ENCODE peak calls at places on chromosomes 4 and X, in nine cellular contexts. One of them, this sample, is unnamed. For H3K27me3 and H4K20me1, the result is how much of the 10 kb centered on the place peaks cover.

GRCh38 chrX:38903093-38903492 is 101.8 kb downstream of the MID1IP1 start:
- DNase-seq in hepatocyte: no peak
- DNase-seq in GM23338: no peak
- DNase-seq in K562: no peak
- DNase-seq in neural progenitor cell: no peak
- DNase-seq in astrocyte: no peak
- DNase-seq in GM23248: no peak
- DNase-seq in IMR-90: no peak
- DNase-seq in mammary epithelial cell: no peak
- DNase-seq in this sample: no peak

GRCh38 chr4:129344058-129344457 is 248.1 kb downstream of the C4orf33 start:
- DNase-seq in mammary epithelial cell: peak
- DNase-seq in neural progenitor cell: peak
- DNase-seq in K562: peak
- DNase-seq in astrocyte: no peak
- DNase-seq in GM23338: peak
- DNase-seq in hepatocyte: peak
- DNase-seq in GM23248: peak
- DNase-seq in IMR-90: peak
- DNase-seq in this sample: peak

GRCh38 chrX:40152173-40152705 is 54.5 kb upstream of the BCOR start:
- DNase-seq in hepatocyte: no peak
- DNase-seq in GM23338: peak
- DNase-seq in mammary epithelial cell: no peak
- DNase-seq in astrocyte: no peak
- DNase-seq in GM23248: peak
- DNase-seq in IMR-90: no peak
- DNase-seq in neural progenitor cell: peak
- DNase-seq in K562: no peak
- DNase-seq in this sample: no peak

GRCh38 chr4:115675721-115676120 is 562.3 kb upstream of the NDST4 start:
- DNase-seq in K562: no peak
- DNase-seq in IMR-90: no peak
- DNase-seq in GM23338: no peak
- DNase-seq in astrocyte: peak
- DNase-seq in GM23248: no peak
- DNase-seq in mammary epithelial cell: peak
- DNase-seq in neural progenitor cell: no peak
- DNase-seq in hepatocyte: no peak
- DNase-seq in this sample: no peak

GRCh38 chrX:13419276-13419675 is 99.4 kb upstream of the ATXN3L start:
- DNase-seq in GM23248: no peak
- DNase-seq in IMR-90: no peak
- DNase-seq in astrocyte: no peak
- DNase-seq in K562: no peak
- DNase-seq in hepatocyte: no peak
- DNase-seq in GM23338: no peak
- DNase-seq in mammary epithelial cell: no peak
- DNase-seq in neural progenitor cell: no peak
- DNase-seq in this sample: no peak

GRCh38 chr4:98801259-98801725 is 127.6 kb downstream of the EIF4E start:
- DNase-seq in astrocyte: no peak
- DNase-seq in GM23248: no peak
- DNase-seq in IMR-90: no peak
- DNase-seq in K562: no peak
- DNase-seq in mammary epithelial cell: no peak
- DNase-seq in neural progenitor cell: peak
- DNase-seq in GM23338: no peak
- DNase-seq in hepatocyte: peak
- DNase-seq in this sample: no peak

GRCh38 chr4:11748169-11748872 is 319.6 kb upstream of the HS3ST1 start:
- DNase-seq in mammary epithelial cell: peak
- DNase-seq in hepatocyte: peak
- DNase-seq in neural progenitor cell: no peak
- DNase-seq in IMR-90: peak
- DNase-seq in K562: no peak
- DNase-seq in GM23248: no peak
- DNase-seq in astrocyte: peak
- DNase-seq in GM23338: no peak
- DNase-seq in this sample: no peak

GRCh38 chr4:182897601-182898478 is 19.3 kb downstream of the DCTD start:
- DNase-seq in K562: no peak
- DNase-seq in hepatocyte: peak
- DNase-seq in astrocyte: no peak
- DNase-seq in GM23338: no peak
- DNase-seq in neural progenitor cell: no peak
- DNase-seq in GM23248: no peak
- DNase-seq in mammary epithelial cell: no peak
- DNase-seq in IMR-90: no peak
- DNase-seq in this sample: no peak

GRCh38 chr4:7995866-7996265 is 56.2 kb upstream of the AFAP1 start:
- DNase-seq in IMR-90: no peak
- DNase-seq in GM23338: no peak
- DNase-seq in neural progenitor cell: no peak
- DNase-seq in GM23248: no peak
- DNase-seq in K562: no peak
- DNase-seq in mammary epithelial cell: no peak
- DNase-seq in hepatocyte: no peak
- DNase-seq in astrocyte: no peak
- DNase-seq in this sample: no peak

GRCh38 chrX:48532201-48532600 is 7.3 kb upstream of the TBC1D25 start:
- DNase-seq in astrocyte: no peak
- DNase-seq in K562: no peak
- DNase-seq in IMR-90: no peak
- DNase-seq in neural progenitor cell: no peak
- DNase-seq in GM23338: no peak
- DNase-seq in GM23248: no peak
- DNase-seq in hepatocyte: no peak
- DNase-seq in mammary epithelial cell: no peak
- DNase-seq in this sample: no peak

DNA sequence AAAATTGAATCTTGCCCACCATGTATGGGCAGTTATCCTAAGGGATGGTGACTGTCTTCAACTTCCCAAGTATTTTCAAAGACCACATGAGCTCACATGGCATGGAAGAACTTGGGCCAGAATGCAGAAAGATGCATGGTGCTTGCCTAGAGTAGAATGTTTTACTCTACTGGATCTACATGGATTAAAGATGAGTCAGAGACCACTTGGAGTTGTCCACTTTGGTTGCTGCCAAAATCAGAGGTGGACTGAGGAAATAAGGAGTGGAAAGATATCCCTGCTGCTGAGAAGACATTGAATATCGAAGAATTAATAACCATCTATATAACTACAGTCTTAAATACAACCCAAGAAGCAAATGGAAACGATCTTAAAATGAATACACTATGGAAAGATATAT is 498.1 kb downstream of the NLGN4X start:
- DNase-seq in astrocyte: peak
- DNase-seq in hepatocyte: no peak
- DNase-seq in mammary epithelial cell: peak
- DNase-seq in GM23338: no peak
- DNase-seq in GM23248: no peak
- DNase-seq in IMR-90: no peak
- DNase-seq in neural progenitor cell: no peak
- DNase-seq in K562: no peak
- DNase-seq in this sample: no peak
- H3K27me3 ChIP-seq in astrocyte: under half
- H3K27me3 ChIP-seq in hepatocyte: under half
- H3K27me3 ChIP-seq in mammary epithelial cell: under half
- H3K27me3 ChIP-seq in GM23338: under half
- H3K27me3 ChIP-seq in GM23248: under half
- H3K27me3 ChIP-seq in IMR-90: under half
- H3K27me3 ChIP-seq in neural progenitor cell: under half
- H3K27me3 ChIP-seq in K562: under half
- H3K27me3 ChIP-seq in this sample: under half

DNA sequence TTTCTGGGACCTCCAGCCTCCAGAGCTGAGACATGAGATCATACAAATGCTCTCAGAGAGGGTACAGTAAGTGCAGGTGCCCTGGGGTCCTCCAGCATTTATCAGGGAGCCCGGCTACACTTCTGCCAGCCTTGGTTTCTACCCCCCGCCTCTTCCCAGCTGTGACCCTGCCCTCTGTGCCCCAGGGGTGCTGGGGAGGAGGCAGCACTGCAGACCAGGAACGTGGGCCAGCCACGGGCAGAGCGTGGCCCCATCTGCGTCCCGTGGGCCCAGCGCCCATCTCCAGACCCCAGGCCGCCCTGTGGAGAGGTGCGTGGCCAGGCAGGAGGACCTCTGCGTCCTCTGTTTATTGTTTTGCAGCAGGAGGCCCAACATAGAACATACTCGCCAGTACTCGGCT is 6.1 kb downstream of the SLC25A6 start:
- DNase-seq in astrocyte: no peak
- DNase-seq in neural progenitor cell: no peak
- DNase-seq in mammary epithelial cell: no peak
- DNase-seq in IMR-90: no peak
- DNase-seq in GM23338: no peak
- DNase-seq in GM23248: no peak
- DNase-seq in K562: peak
- DNase-seq in hepatocyte: no peak
- DNase-seq in this sample: no peak
- H4K20me1 ChIP-seq in astrocyte: half or more
- H4K20me1 ChIP-seq in neural progenitor cell: under half
- H4K20me1 ChIP-seq in mammary epithelial cell: under half
- H4K20me1 ChIP-seq in IMR-90: half or more
- H4K20me1 ChIP-seq in GM23338: under half
- H4K20me1 ChIP-seq in GM23248: under half
- H4K20me1 ChIP-seq in K562: under half
- H4K20me1 ChIP-seq in hepatocyte: under half
- H4K20me1 ChIP-seq in this sample: under half

GRCh38 chrX:154748712-154749339 is 2.1 kb downstream of the GAB3 start:
- DNase-seq in hepatocyte: peak
- DNase-seq in GM23248: peak
- DNase-seq in K562: peak
- DNase-seq in astrocyte: no peak
- DNase-seq in GM23338: peak
- DNase-seq in IMR-90: peak
- DNase-seq in mammary epithelial cell: peak
- DNase-seq in neural progenitor cell: peak
- DNase-seq in this sample: peak

GRCh38 chrX:154749856-154750255 is 1.0 kb downstream of the GAB3 start:
- DNase-seq in mammary epithelial cell: no peak
- DNase-seq in IMR-90: no peak
- DNase-seq in hepatocyte: no peak
- DNase-seq in neural progenitor cell: no peak
- DNase-seq in GM23248: peak
- DNase-seq in GM23338: no peak
- DNase-seq in K562: no peak
- DNase-seq in astrocyte: no peak
- DNase-seq in this sample: no peak

GRCh38 chrX:154751121-154751668 is 318 bp upstream of the GAB3 start:
- DNase-seq in IMR-90: no peak
- DNase-seq in astrocyte: no peak
- DNase-seq in GM23248: no peak
- DNase-seq in mammary epithelial cell: no peak
- DNase-seq in neural progenitor cell: no peak
- DNase-seq in GM23338: peak
- DNase-seq in K562: peak
- DNase-seq in hepatocyte: no peak
- DNase-seq in this sample: no peak

GRCh38 chrX:154751669-154752271 is 893 bp upstream of the GAB3 start:
- DNase-seq in IMR-90: no peak
- DNase-seq in GM23248: no peak
- DNase-seq in GM23338: no peak
- DNase-seq in K562: peak
- DNase-seq in mammary epithelial cell: no peak
- DNase-seq in astrocyte: no peak
- DNase-seq in hepatocyte: no peak
- DNase-seq in neural progenitor cell: no peak
- DNase-seq in this sample: no peak

DNA sequence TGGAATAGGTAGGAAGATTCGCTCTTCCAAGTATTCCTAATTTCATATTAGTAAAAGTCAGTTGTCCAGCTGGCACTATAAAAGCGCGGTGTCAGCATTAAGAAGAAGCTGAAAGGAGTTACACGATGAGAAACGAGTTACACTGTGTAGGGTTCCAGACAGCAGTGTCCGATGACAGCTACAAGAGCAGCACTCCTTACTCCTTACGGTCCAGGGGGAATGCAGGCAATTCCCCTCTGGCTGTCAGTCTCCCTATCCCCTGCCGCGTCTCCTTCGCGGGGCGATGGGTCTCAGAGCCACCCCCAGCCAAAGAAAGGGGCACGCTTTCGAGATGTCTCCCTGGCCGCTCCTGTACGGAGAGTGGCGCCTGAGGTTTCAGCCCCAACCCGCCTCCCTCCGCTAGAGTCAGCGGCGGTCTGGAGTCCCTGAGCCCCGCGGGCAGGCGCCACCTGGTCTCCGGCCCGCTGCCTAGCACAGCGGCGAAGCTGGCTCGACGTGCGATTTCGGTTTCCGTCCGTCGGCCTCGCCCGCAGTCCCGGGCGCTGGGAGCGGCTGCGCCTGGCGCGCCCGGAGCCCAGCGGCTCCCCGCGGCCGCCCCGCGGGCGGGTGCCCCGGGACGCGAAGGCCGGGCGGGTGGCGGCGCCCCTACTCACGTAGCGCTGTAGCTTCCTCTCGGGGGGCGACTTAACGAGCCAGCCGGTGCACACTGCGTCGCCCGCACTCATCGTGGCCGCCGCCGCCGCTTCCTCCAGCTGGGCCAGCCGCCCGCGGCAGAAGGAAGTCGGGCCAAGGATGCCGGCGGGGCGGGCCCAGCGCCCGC is at the start of gene GAB3:
- DNase-seq in neural progenitor cell: peak
- DNase-seq in GM23248: peak
- DNase-seq in astrocyte: no peak
- DNase-seq in mammary epithelial cell: no peak
- DNase-seq in K562: peak
- DNase-seq in IMR-90: peak
- DNase-seq in hepatocyte: peak
- DNase-seq in GM23338: peak
- DNase-seq in this sample: peak
- H3K27ac ChIP-seq in neural progenitor cell: no peak
- H3K27ac ChIP-seq in GM23248: no peak
- H3K27ac ChIP-seq in astrocyte: no peak
- H3K27ac ChIP-seq in mammary epithelial cell: no peak
- H3K27ac ChIP-seq in K562: peak
- H3K27ac ChIP-seq in IMR-90: peak
- H3K27ac ChIP-seq in hepatocyte: no peak
- H3K27ac ChIP-seq in GM23338: no peak
- H3K27ac ChIP-seq in this sample: no peak

DNA sequence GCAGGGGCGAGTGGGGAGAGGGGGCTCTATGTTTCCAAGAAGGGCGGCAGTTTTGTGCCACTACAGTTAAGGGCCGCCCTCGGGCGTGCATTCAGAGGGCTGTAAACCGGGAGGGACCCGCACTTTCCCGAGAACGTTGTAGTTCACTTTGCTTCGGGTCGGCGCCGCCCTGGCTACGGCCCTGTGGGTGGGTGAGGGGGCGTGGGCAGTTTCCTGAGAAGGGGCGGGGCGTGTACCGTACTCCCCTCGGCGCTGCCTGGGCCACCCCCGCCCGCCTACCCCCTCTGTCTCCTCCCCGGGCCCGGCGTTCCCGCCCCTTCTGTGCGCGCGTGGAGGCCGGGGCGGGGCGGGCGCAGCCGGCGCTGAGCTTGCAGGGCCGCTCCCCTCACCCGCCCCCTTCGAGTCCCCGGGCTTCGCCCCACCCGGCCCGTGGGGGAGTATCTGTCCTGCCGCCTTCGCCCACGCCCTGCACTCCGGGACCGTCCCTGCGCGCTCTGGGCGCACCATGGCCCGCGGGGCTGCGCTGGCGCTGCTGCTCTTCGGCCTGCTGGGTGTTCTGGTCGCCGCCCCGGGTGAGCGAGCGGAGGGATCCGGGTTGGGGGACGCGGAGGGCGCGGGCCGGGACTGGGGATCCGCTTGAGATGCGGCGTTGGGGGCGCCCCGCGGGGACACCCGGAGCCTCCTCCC is at the start of gene CD99:
- DNase-seq in neural progenitor cell: peak
- DNase-seq in astrocyte: peak
- DNase-seq in GM23338: peak
- DNase-seq in IMR-90: peak
- DNase-seq in mammary epithelial cell: peak
- DNase-seq in K562: peak
- DNase-seq in GM23248: peak
- DNase-seq in hepatocyte: peak
- DNase-seq in this sample: peak
- H3K27me3 ChIP-seq in neural progenitor cell: under half
- H3K27me3 ChIP-seq in astrocyte: under half
- H3K27me3 ChIP-seq in GM23338: half or more
- H3K27me3 ChIP-seq in IMR-90: under half
- H3K27me3 ChIP-seq in mammary epithelial cell: under half
- H3K27me3 ChIP-seq in K562: under half
- H3K27me3 ChIP-seq in GM23248: under half
- H3K27me3 ChIP-seq in hepatocyte: under half
- H3K27me3 ChIP-seq in this sample: under half